ENCODE peak calls at places on chromosomes 11 and 22, in seven cellular contexts. A, R, K, O, Y, L and S are unnamed samples.

GRCh38 chr11:96311120-96311568 is 31.9 kb downstream of the MAML2 start:
- DNase-seq in A (peak; percentile 82), Y (no peak), O (no peak), K (no peak), L (no peak), R (no peak), S (no peak)

GRCh38 chr11:93216511-93217121 is 18.8 kb upstream of the SLC36A4 start:
- DNase-seq in K (no peak), A (no peak), O (no peak), Y (peak; percentile 6), L (no peak), R (no peak), S (no peak)

GRCh38 chr11:132055296-132055695 is 684.9 kb downstream of the NTM start:
- DNase-seq in K (no peak), O (no peak), L (peak; percentile 72), R (no peak), Y (no peak), A (no peak), S (no peak)

GRCh38 chr11:107593941-107594340 is 3.0 kb downstream of the ELMOD1 start:
- DNase-seq in Y (no peak), L (no peak), K (no peak), R (no peak), O (no peak), A (no peak), S (no peak)

GRCh38 chr11:86068138-86068861 is 584 bp downstream of the PICALM start:
- DNase-seq in A (no peak), Y (no peak), O (peak; percentile 67), R (peak; percentile 65), K (no peak), L (peak; percentile 62), S (peak; percentile 64)

GRCh38 chr22:28299760-28300159 is 379.9 kb downstream of the TTC28 start:
- DNase-seq in Y (no peak), O (no peak), A (peak; percentile 41), L (no peak), R (no peak), K (no peak), S (no peak)

GRCh38 chr11:113446112-113446511 is 29.1 kb downstream of the DRD2 start:
- DNase-seq in L (no peak), Y (no peak), R (no peak), O (no peak), K (no peak), A (peak; percentile 21), S (no peak)

GRCh38 chr11:78414321-78415051 is 3.1 kb downstream of the GAB2 start:
- DNase-seq in Y (peak; percentile 3), K (no peak), L (peak; percentile 13), O (peak; percentile 45), R (no peak), A (peak; percentile 36), S (peak; percentile 32)

GRCh38 chr11:29224739-29225384 is 792.0 kb downstream of the KCNA4 start:
- DNase-seq in O (no peak), A (no peak), Y (no peak), K (no peak), L (no peak), R (no peak), S (no peak)

GRCh38 chr11:2759228-2760195 is 59.7 kb upstream of the KCNQ1OT1 start:
- DNase-seq in O (no peak), L (no peak), R (peak; percentile 34), Y (no peak), K (no peak), A (no peak), S (no peak)

GRCh38 chr22:19494676-19495173 is 15.0 kb downstream of the CDC45 start:
- DNase-seq in L (no peak), R (no peak), A (no peak), O (no peak), K (no peak), Y (no peak), S (no peak)

GRCh38 chr22:27667121-27667843 is 134.3 kb downstream of the MN1 start:
- DNase-seq in Y (no peak), L (no peak), K (no peak), A (peak; percentile 62), O (peak; percentile 19), R (no peak), S (no peak)

GRCh38 chr11:63832336-63832735 is 6.6 kb upstream of the MARK2 start:
- DNase-seq in R (no peak), Y (no peak), A (no peak), O (peak; percentile 49), K (no peak), L (no peak), S (no peak)

GRCh38 chr22:44229331-44229730 is 48.6 kb downstream of the PARVG start:
- DNase-seq in Y (no peak), O (no peak), K (no peak), L (no peak), A (no peak), R (no peak), S (no peak)